ENCODE peak calls at places on chromosomes 2 and 18, in eight cellular contexts. X is transverse colon, B is stomach, O is HCT116, P is GM12878, E is endothelial cell of umbilical vein, N is SK-N-MC, F is spleen. D is an unnamed sample.

GRCh38 chr2:109209941-109210340 is 80.9 kb downstream of the SH3RF3 start:
- DNase-seq in X (no peak), B (no peak), O (no peak), P (no peak), E (peak), N (no peak), F (no peak), D (no peak)

GRCh38 chr2:127400897-127401756 is 13.4 kb upstream of the MAP3K2 start:
- DNase-seq in X (peak), B (peak), O (no peak), P (no peak), E (peak), N (no peak), F (peak), D (peak)

GRCh38 chr2:229270551-229271410 is at the start of gene PID1:
- DNase-seq in X (peak), B (no peak), O (no peak), P (no peak), E (no peak), N (no peak), F (peak), D (peak)

GRCh38 chr18:50816767-50817166 is 3.0 kb downstream of the MRO start:
- DNase-seq in X (no peak), B (no peak), O (no peak), P (no peak), E (no peak), N (peak), F (no peak), D (no peak)

GRCh38 chr2:12507295-12507694 is 209.4 kb upstream of the TRIB2 start:
- DNase-seq in X (no peak), B (no peak), O (no peak), P (peak), E (no peak), N (peak), F (no peak), D (no peak)

GRCh38 chr2:107808986-107809385 is 17.7 kb upstream of the RGPD4 start:
- DNase-seq in X (no peak), B (no peak), O (no peak), P (no peak), E (no peak), N (no peak), F (no peak), D (no peak)

GRCh38 chr18:8745355-8746014 is 40.1 kb downstream of the MTCL1 start:
- DNase-seq in X (no peak), B (no peak), O (no peak), P (no peak), E (no peak), N (no peak), F (no peak), D (no peak)

GRCh38 chr18:36450264-36450663 is 152.8 kb downstream of the FHOD3 start:
- DNase-seq in X (no peak), B (no peak), O (no peak), P (no peak), E (no peak), N (no peak), F (no peak), D (no peak)

DNA sequence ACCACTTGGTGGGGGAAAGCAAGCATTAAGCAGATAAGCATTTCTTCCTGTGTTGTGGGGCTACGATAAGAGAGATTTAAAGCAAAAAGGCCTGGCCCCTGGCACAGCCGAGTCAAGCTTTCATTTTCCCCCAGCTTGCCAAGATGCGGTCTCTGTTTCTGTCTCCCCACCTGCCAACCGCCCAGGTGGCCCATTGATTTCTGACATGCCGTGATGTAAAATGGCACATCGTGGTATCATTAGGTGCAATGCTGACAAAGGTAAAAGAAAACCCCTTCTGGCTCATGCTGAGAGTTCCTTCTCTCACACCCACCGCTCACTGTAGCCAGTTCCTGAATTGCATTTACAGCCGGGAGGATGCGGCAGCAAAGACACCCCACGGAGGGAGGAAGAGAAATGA is 62.8 kb downstream of the BOD1L2 start:
- DNase-seq in X (no peak), B (no peak), O (no peak), P (no peak), E (no peak), N (no peak), F (no peak), D (no peak)
- TF ChIP-seq POLR2AphosphoS5 in X (no peak), B (no peak), O (no peak), P (no peak), E (no peak), N (no peak), F (no peak), D (no peak)

GRCh38 chr2:39158351-39158750 is 37.5 kb upstream of the SOS1 start:
- DNase-seq in X (no peak), B (no peak), O (no peak), P (no peak), E (no peak), N (no peak), F (no peak), D (no peak)
- H3K27ac ChIP-seq in X (no peak), B (no peak), O (no peak), P (no peak), E (no peak), N (no peak), F (no peak), D (no peak)

DNA sequence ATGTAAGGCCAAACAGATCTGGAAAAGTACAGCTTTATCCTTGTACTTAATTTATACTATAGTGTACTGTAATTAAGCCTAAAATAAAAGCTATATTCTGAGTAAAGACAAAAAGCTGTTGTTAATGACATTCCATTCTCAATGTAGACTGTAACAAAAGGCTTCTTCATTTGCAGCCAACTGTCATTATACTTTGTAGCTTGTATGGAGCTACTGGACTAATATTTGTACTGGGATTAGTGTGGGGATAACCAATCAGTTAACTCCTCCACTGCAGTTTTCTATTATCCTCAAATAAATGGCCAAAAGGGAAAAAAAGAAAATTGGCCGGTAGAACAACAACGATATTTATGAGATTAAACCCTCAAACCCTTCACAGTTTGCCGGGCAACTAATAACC is 66.5 kb downstream of the STK39 start:
- DNase-seq in X (no peak), B (no peak), O (no peak), P (no peak), E (no peak), N (no peak), F (no peak), D (no peak)
- H3K4me3 ChIP-seq in X (no peak), B (no peak), O (no peak), P (no peak), E (no peak), N (no peak), F (no peak), D (no peak)

GRCh38 chr2:102155703-102156515 is 13.4 kb downstream of the IL1R1 start:
- DNase-seq in X (peak), B (peak), O (no peak), P (no peak), E (no peak), N (no peak), F (no peak), D (peak)
- TF ChIP-seq POLR2AphosphoS5 in X (peak), B (peak), O (no peak), P (no peak), E (no peak), N (no peak), F (no peak), D (peak)

D was measured in upper lobe of left lung.